ENCODE peak calls at places on chromosome 21, in four cellular contexts. U is GM12878, B is SK-N-SH, Z is HepG2. Q is an unnamed sample.

GRCh38 chr21:39006653-39007417 is 176.4 kb downstream of the PSMG1 start:
- DNase-seq in B (no peak), U (no peak), Z (no peak), Q (no peak)

GRCh38 chr21:39071623-39072214 is 111.5 kb downstream of the PSMG1 start:
- DNase-seq in U (no peak), Z (peak), B (no peak), Q (peak)

GRCh38 chr21:33047231-33047630 is 21.5 kb downstream of the OLIG2 start:
- DNase-seq in Z (no peak), U (no peak), B (no peak), Q (no peak)

GRCh38 chr21:33362044-33362555 is 37.3 kb downstream of the IFNAR1 start:
- DNase-seq in U (no peak), B (no peak), Z (no peak), Q (peak)

GRCh38 chr21:29332461-29333354 is 34.0 kb downstream of the BACH1 start:
- DNase-seq in B (no peak), U (no peak), Z (no peak), Q (no peak)

GRCh38 chr21:28875078-28875477 is 117.6 kb downstream of the LTN1 start:
- DNase-seq in U (no peak), B (no peak), Z (no peak), Q (no peak)

GRCh38 chr21:38126677-38127271 is 130.0 kb upstream of the KCNJ15 start:
- DNase-seq in U (no peak), Z (peak), B (peak), Q (peak)

GRCh38 chr21:38787461-38788274 is 18.1 kb upstream of the ETS2 start:
- DNase-seq in B (no peak), Z (peak), U (no peak), Q (peak)

GRCh38 chr21:40562603-40563002 is 284.4 kb downstream of the DSCAM start:
- DNase-seq in Z (no peak), U (no peak), B (no peak), Q (no peak)

GRCh38 chr21:25402134-25402957 is 204.9 kb downstream of the MRPL39 start:
- DNase-seq in Z (no peak), B (no peak), U (no peak), Q (no peak)

GRCh38 chr21:26067836-26068401 is 102.7 kb downstream of the APP start:
- DNase-seq in Z (no peak), U (peak), B (no peak), Q (no peak)

GRCh38 chr21:28937737-28938136 is 54.9 kb downstream of the LTN1 start:
- DNase-seq in Z (no peak), U (no peak), B (no peak), Q (no peak)

GRCh38 chr21:46298083-46298412 is 11.9 kb downstream of the YBEY start:
- DNase-seq in Z (no peak), U (no peak), B (no peak), Q (no peak)

GRCh38 chr21:33205476-33205875 is 24.3 kb upstream of the IFNAR2 start:
- DNase-seq in B (no peak), U (no peak), Z (no peak), Q (no peak)

GRCh38 chr21:14688412-14688811 is 142.3 kb upstream of the SAMSN1 start:
- DNase-seq in Z (no peak), U (peak), B (no peak), Q (no peak)
- TF ChIP-seq JUND in Z (no peak), U (no peak), B (no peak), Q (no peak)

GRCh38 chr21:44847261-44848056 is 26.0 kb downstream of the PTTG1IP start:
- DNase-seq in Z (no peak), B (no peak), U (no peak), Q (no peak)
- TF ChIP-seq JUND in Z (no peak), B (no peak), U (no peak), Q (no peak)

DNA sequence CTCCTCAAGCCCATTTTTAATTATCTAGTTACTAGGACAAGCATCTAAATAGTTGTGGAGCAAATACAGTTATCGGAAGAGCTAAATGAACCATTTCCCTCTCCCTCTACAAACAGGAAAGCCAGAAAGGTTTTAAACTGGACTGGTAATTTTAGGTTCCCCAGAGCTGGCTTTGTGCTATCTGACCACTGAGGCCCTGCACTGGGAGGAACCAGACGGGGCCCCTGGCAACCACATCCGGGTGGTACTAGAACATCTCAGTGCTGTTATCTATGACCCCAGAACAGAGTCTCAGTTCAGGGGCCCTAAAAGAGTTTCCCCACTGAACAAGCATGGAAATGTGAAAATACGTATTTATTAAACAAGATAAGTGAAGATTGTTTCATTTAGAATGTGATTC is 7.7 kb upstream of the RSPH1 start:
- DNase-seq in B (no peak), Z (no peak), U (no peak), Q (no peak)
- TF ChIP-seq JUND in B (no peak), Z (no peak), U (no peak), Q (no peak)

GRCh38 chr21:31514598-31514997 is 144.9 kb upstream of the SOD1 start:
- DNase-seq in Z (no peak), U (no peak), B (peak), Q (no peak)

GRCh38 chr21:31503939-31504338 is 155.6 kb upstream of the SOD1 start:
- DNase-seq in U (no peak), Z (no peak), B (no peak), Q (no peak)

GRCh38 chr21:31505975-31506374 is 153.5 kb upstream of the SOD1 start:
- DNase-seq in B (no peak), U (no peak), Z (no peak), Q (no peak)

GRCh38 chr21:31511258-31511657 is 148.2 kb upstream of the SOD1 start:
- DNase-seq in U (no peak), Z (no peak), B (no peak), Q (no peak)

DNA sequence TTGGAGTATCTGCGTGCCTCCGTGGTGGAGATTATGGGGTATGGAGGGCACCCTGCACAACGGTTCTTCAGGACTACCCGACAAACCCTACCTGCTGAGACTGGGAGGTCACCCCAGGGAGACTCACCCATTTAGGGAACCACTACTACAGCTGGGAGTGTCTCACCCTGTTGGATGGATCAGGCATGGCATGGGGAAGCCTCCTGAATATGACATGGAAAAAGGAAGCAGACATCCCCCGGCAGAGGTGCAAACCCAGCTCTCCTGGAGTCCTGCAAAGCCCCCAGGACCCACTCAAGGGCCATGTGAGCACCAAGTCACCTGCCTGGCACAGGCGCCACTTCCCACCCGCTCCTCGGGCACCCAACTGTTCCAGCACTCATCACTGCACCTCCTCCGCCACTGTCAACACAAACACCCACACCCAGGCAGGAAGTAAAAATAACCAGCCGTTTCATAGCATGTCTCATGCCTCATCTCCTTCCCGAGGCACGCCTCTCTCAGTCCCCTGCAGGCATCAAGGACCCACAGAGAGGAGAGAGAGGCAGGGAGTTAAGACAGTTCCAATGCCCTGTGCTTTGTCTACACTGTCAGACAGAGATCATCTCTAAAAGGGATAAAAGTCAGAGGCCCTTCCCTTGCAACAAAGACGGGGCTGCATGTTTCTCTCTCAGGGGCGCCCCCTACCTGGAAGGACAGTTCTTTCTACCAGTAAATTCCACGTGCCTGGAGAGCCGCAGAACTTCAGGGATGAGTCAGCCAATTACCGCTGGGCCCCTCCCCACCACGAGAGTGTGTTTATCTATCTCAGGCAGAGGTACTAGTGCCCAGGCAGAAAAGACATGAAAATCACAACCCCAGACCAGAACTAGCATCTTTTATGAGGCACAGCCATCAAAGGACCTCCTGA is 150.1 kb upstream of the SOD1 start:
- DNase-seq in Z (peak), B (no peak), U (peak), Q (peak)
- TF ChIP-seq JUND in Z (no peak), B (no peak), U (peak), Q (no peak)

GRCh38 chr21:9735421-9735961 is 785.9 kb upstream of the TPTE start:
- DNase-seq in Z (no peak), U (no peak), B (no peak), Q (no peak)
- TF ChIP-seq JUND in Z (no peak), U (no peak), B (no peak), Q (no peak)

GRCh38 chr21:36966066-36966845 is at the start of gene HLCS:
- DNase-seq in U (no peak), B (peak), Z (peak), Q (peak)

GRCh38 chr21:36964832-36965719 is 1.4 kb downstream of the HLCS start:
- DNase-seq in B (no peak), Z (no peak), U (no peak), Q (peak)

GRCh38 chr21:36965720-36966065 is 776 bp downstream of the HLCS start:
- DNase-seq in Z (no peak), U (no peak), B (no peak), Q (no peak)

GRCh38 chr21:36968414-36968813 is 1.9 kb upstream of the HLCS start:
- DNase-seq in U (no peak), Z (no peak), B (no peak), Q (no peak)

GRCh38 chr21:36966846-36967657 is 583 bp upstream of the HLCS start:
- DNase-seq in B (no peak), U (no peak), Z (no peak), Q (no peak)
- TF ChIP-seq JUND in B (no peak), U (no peak), Z (no peak), Q (no peak)

GRCh38 chr21:15794277-15794912 is 64.6 kb downstream of the USP25 start:
- DNase-seq in B (no peak), U (no peak), Z (no peak), Q (no peak)

GRCh38 chr21:15793109-15793508 is 63.3 kb downstream of the USP25 start:
- DNase-seq in U (no peak), Z (no peak), B (no peak), Q (no peak)

GRCh38 chr21:15793547-15794235 is 63.9 kb downstream of the USP25 start:
- DNase-seq in Z (no peak), U (no peak), B (no peak), Q (no peak)

GRCh38 chr21:15788847-15789548 is 59.2 kb downstream of the USP25 start:
- DNase-seq in U (no peak), B (no peak), Z (no peak), Q (peak)
- TF ChIP-seq JUND in U (no peak), B (no peak), Z (no peak), Q (peak)

GRCh38 chr21:36430841-36431240 is 45.6 kb downstream of the CHAF1B start:
- DNase-seq in U (no peak), Z (no peak), B (no peak), Q (no peak)

GRCh38 chr21:36427502-36427901 is 42.3 kb downstream of the CHAF1B start:
- DNase-seq in B (no peak), Z (no peak), U (no peak), Q (no peak)

GRCh38 chr21:36428789-36429671 is 43.8 kb downstream of the CHAF1B start:
- DNase-seq in Z (no peak), B (no peak), U (no peak), Q (no peak)

GRCh38 chr21:36431252-36431651 is 46.1 kb downstream of the CHAF1B start:
- DNase-seq in B (no peak), U (no peak), Z (no peak), Q (no peak)

DNA sequence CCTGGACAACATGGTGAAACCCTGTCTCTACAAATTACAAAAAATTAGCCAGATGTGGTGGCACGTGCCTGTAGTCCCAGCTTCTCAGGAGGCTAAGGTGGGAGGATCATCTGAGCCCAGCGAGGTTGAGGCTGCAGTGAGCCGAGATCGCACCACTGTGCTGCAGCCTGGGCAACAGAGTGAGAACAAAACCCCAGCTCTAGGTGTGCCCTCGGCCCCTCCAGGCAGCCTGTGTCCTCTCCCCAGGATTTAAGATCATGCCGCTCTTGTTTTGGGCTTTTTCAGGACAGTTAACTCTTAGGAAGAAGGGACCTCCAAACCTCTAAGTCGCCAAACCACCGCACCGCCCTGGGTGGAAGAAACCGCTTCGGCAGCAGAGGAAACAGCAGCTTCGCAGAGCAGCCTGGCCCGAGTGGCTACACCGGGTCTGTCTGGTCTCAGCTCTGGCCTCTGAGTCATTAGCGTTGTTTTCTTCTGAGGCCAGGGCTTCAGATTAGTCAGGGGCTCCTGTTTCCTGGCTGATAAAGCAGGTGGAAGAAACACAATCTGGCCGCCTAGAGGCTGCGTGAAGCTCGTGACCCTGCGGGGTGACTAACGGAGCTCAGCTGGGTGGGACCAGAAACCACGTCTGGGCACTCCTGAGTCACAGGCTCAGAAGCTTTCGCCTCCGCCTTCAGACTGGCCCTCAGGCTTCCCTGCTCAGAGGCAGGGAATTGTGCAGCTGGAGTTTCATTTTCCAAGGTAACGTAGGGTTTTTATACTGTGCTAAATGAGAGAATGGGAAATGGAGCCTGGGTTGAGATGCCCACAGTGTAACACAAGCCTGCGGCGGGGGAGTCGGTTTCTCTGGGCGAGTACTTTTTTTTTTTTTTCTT is 44.7 kb downstream of the CHAF1B start:
- DNase-seq in Z (peak), B (peak), U (peak), Q (no peak)
- TF ChIP-seq JUND in Z (no peak), B (peak), U (no peak), Q (no peak)

Q was measured in T47D.